ENCODE peak calls at places on chromosomes 7 and 10, in ten cellular contexts. E is uterus; B is activated T-helper 9 cell treated with anti-CD3 and anti-CD28 coated beads, Interleukin-2, amount 50 U/mL, for 16 hours; G is anterior cingulate cortex; K is lower leg skin; R is RWPE2; T is NCI-H1092; Z is omental fat pad; W is H54; Q is HFFc6. X is an unnamed sample.
A peak's percentile ranks its signal among the peaks of the same experiment; 100 is the strongest.

GRCh38 chr10:11024596-11024995 is 6.9 kb downstream of the CELF2 start:
- DNase-seq in T (no peak), R (no peak), B (no peak), G (no peak), K (no peak), Q (no peak), Z (no peak), E (no peak), W (no peak), X (no peak)

GRCh38 chr7:92527300-92528187 is 776 bp downstream of the PEX1 start:
- DNase-seq in G (peak; percentile 46), B (peak; percentile 35), Q (peak; percentile 53), R (peak; percentile 57), Z (peak; percentile 25), W (peak; percentile 37), T (peak; percentile 2), K (peak; percentile 87), E (peak; percentile 22), X (peak; percentile 62)

GRCh38 chr7:42274052-42274451 is 37.0 kb upstream of the GLI3 start:
- DNase-seq in G (no peak), Z (no peak), K (no peak), W (no peak), Q (no peak), R (no peak), T (no peak), E (no peak), B (no peak), X (no peak)

GRCh38 chr10:110822065-110822707 is 49.5 kb upstream of the PDCD4 start:
- DNase-seq in E (no peak), Q (no peak), T (no peak), B (no peak), K (no peak), R (no peak), Z (no peak), G (no peak), W (no peak), X (no peak)

GRCh38 chr7:40493609-40494041 is 358.8 kb downstream of the SUGCT start:
- DNase-seq in B (no peak), E (no peak), W (no peak), K (no peak), R (no peak), T (no peak), Z (no peak), G (no peak), Q (peak; percentile 19), X (no peak)

GRCh38 chr10:6203331-6204062 is 765 bp downstream of the PFKFB3 start:
- DNase-seq in Z (no peak), G (peak; percentile 71), B (peak; percentile 54), E (peak; percentile 61), R (no peak), W (peak; percentile 42), K (peak; percentile 92), Q (peak; percentile 42), T (no peak), X (no peak)

GRCh38 chr7:157667731-157668130 is 330.9 kb downstream of the DNAJB6 start:
- DNase-seq in R (no peak), K (no peak), G (no peak), T (no peak), Z (no peak), E (no peak), B (no peak), Q (no peak), W (no peak), X (no peak)

GRCh38 chr7:101308245-101309085 is 13.1 kb downstream of the IFT22 start:
- DNase-seq in G (peak; percentile 1), E (peak; percentile 45), T (no peak), Z (peak; percentile 31), Q (no peak), K (no peak), B (peak; percentile 21), W (no peak), R (peak; percentile 85), X (no peak)

GRCh38 chr7:157550300-157551275 is 213.8 kb downstream of the DNAJB6 start:
- DNase-seq in G (no peak), R (peak; percentile 31), B (no peak), Z (no peak), K (no peak), E (no peak), T (no peak), Q (no peak), W (no peak), X (no peak)

GRCh38 chr10:77163670-77164348 is 473.8 kb downstream of the KCNMA1 start:
- DNase-seq in E (peak; percentile 82), Q (peak; percentile 98), K (peak; percentile 84), G (no peak), W (peak; percentile 61), B (no peak), T (no peak), R (peak; percentile 94), Z (peak; percentile 42), X (no peak)

GRCh38 chr10:116538461-116538860 is 7.3 kb upstream of the PNLIP start:
- DNase-seq in K (no peak), E (no peak), Z (no peak), T (no peak), Q (no peak), G (no peak), W (no peak), B (no peak), R (no peak), X (no peak)

GRCh38 chr10:64376169-64376568 is 855.0 kb downstream of the REEP3 start:
- DNase-seq in W (no peak), G (no peak), B (no peak), Q (no peak), R (no peak), K (no peak), E (no peak), T (no peak), Z (no peak), X (no peak)

GRCh38 chr10:19816420-19817250 is at the start of gene PLXDC2:
- DNase-seq in K (peak; percentile 90), Q (peak; percentile 9), E (peak; percentile 62), W (no peak), T (no peak), G (peak; percentile 75), Z (no peak), B (no peak), R (peak; percentile 57), X (no peak)

GRCh38 chr10:43398939-43399871 is 9.8 kb downstream of the HNRNPF start:
- DNase-seq in G (no peak), T (no peak), B (no peak), Q (peak; percentile 70), K (no peak), Z (no peak), E (no peak), W (no peak), R (no peak), X (no peak)

GRCh38 chr10:112429654-112430230 is 17.0 kb downstream of the ZDHHC6 start:
- DNase-seq in K (no peak), T (no peak), R (no peak), G (no peak), Q (no peak), B (no peak), W (no peak), E (no peak), Z (no peak), X (no peak)

GRCh38 chr10:36416513-36416912 is 708.9 kb upstream of the ANKRD30A start:
- DNase-seq in T (no peak), Q (no peak), K (no peak), W (no peak), B (no peak), E (no peak), R (no peak), G (no peak), Z (no peak), X (no peak)

GRCh38 chr10:97573021-97573420 is 442 bp downstream of the ANKRD2 start:
- DNase-seq in Z (no peak), R (no peak), G (no peak), E (no peak), K (no peak), T (no peak), Q (no peak), B (no peak), W (no peak), X (no peak)

GRCh38 chr10:34194259-34194658 is 620.8 kb downstream of the PARD3 start:
- DNase-seq in E (no peak), R (no peak), Q (peak; percentile 35), Z (no peak), K (no peak), B (no peak), T (no peak), W (no peak), G (peak; percentile 9), X (no peak)

GRCh38 chr10:25815236-25815635 is 118.8 kb upstream of the MYO3A start:
- DNase-seq in Q (no peak), G (no peak), E (no peak), Z (no peak), T (no peak), B (no peak), K (no peak), W (no peak), R (no peak), X (no peak)

GRCh38 chr7:25495342-25495855 is 267.1 kb upstream of the NPVF start:
- DNase-seq in Q (no peak), K (no peak), R (no peak), B (no peak), T (peak; percentile 97), Z (no peak), E (peak; percentile 60), G (no peak), W (no peak), X (no peak)

X was measured in DND-41.